ENCODE peak calls at places on chromosomes 1 and 21, in seven cellular contexts. X, Q, N, F, O, E and S are unnamed samples.

GRCh38 chr1:27349784-27350672 is 8.2 kb downstream of the SYTL1 start:
- DNase-seq in F (peak; percentile 59), Q (peak; percentile 75), E (peak; percentile 87), O (no peak), X (no peak), N (peak; percentile 66), S (peak; percentile 74)

GRCh38 chr1:37718181-37718900 is 26.0 kb downstream of the CDCA8 start:
- DNase-seq in X (no peak), F (no peak), E (no peak), O (no peak), Q (no peak), N (no peak), S (no peak)

GRCh38 chr1:155076371-155076770 is 2.3 kb upstream of the EFNA3 start:
- DNase-seq in Q (no peak), F (no peak), X (no peak), O (peak; percentile 2), E (peak; percentile 17), N (no peak), S (no peak)

GRCh38 chr21:37829447-37829846 is 86.8 kb downstream of the KCNJ6 start:
- DNase-seq in O (no peak), F (no peak), E (no peak), Q (peak; percentile 60), X (peak; percentile 55), N (peak; percentile 21), S (no peak)

GRCh38 chr1:117695796-117696505 is 90.1 kb downstream of the TENT5C start:
- DNase-seq in N (peak; percentile 89), X (peak; percentile 19), F (no peak), E (no peak), Q (peak; percentile 71), O (peak; percentile 76), S (peak; percentile 80)

GRCh38 chr1:159943908-159944622 is 1.3 kb downstream of the IGSF9 start:
- DNase-seq in F (no peak), O (no peak), N (no peak), Q (no peak), E (no peak), X (peak; percentile 62), S (no peak)

GRCh38 chr1:94334156-94334555 is 84.0 kb upstream of the ABCD3 start:
- DNase-seq in E (no peak), N (no peak), X (no peak), F (no peak), O (no peak), Q (no peak), S (peak; percentile 39)

GRCh38 chr1:233025156-233025555 is 74.7 kb downstream of the NTPCR start:
- DNase-seq in X (no peak), O (no peak), N (peak; percentile 12), E (no peak), Q (no peak), F (peak; percentile 36), S (peak; percentile 70)

GRCh38 chr1:214846971-214847810 is 235.3 kb upstream of the KCNK2 start:
- DNase-seq in F (no peak), X (no peak), O (no peak), Q (no peak), E (no peak), N (no peak), S (no peak)
- H3K4me3 ChIP-seq in F (no peak overlapping the region), X (no peak overlapping the region), O (no peak overlapping the region), Q (no peak overlapping the region), E (no peak overlapping the region), N (no peak overlapping the region), S (no peak overlapping the region)

GRCh38 chr1:204323887-204324286 is 35.8 kb downstream of the PLEKHA6 start:
- DNase-seq in Q (peak; percentile 87), X (peak; percentile 80), N (peak; percentile 86), E (no peak), F (no peak), O (no peak), S (peak; percentile 80)
- TF ChIP-seq CTCF in Q (no peak), X (no peak), N (peak; percentile 1), E (no peak), F (no peak), O (no peak), S (peak; percentile 10)

GRCh38 chr1:213996320-213997022 is 8.7 kb downstream of the PROX1 start:
- DNase-seq in N (peak; percentile 17), E (no peak), F (no peak), Q (peak; percentile 17), O (no peak), X (no peak), S (no peak)
- H3K4me3 ChIP-seq in N (no peak overlapping the region), E (no peak overlapping the region), F (peak overlapping the region; percentile 50), Q (no peak overlapping the region), O (no peak overlapping the region), X (no peak overlapping the region), S (no peak overlapping the region)

GRCh38 chr1:152951711-152952110 is 4.7 kb downstream of the SPRR5 start:
- DNase-seq in F (no peak), Q (no peak), N (no peak), E (no peak), X (no peak), O (no peak), S (no peak)
- TF ChIP-seq CTCF in F (no peak), Q (no peak), N (no peak), E (no peak), X (no peak), O (no peak), S (no peak)

DNA sequence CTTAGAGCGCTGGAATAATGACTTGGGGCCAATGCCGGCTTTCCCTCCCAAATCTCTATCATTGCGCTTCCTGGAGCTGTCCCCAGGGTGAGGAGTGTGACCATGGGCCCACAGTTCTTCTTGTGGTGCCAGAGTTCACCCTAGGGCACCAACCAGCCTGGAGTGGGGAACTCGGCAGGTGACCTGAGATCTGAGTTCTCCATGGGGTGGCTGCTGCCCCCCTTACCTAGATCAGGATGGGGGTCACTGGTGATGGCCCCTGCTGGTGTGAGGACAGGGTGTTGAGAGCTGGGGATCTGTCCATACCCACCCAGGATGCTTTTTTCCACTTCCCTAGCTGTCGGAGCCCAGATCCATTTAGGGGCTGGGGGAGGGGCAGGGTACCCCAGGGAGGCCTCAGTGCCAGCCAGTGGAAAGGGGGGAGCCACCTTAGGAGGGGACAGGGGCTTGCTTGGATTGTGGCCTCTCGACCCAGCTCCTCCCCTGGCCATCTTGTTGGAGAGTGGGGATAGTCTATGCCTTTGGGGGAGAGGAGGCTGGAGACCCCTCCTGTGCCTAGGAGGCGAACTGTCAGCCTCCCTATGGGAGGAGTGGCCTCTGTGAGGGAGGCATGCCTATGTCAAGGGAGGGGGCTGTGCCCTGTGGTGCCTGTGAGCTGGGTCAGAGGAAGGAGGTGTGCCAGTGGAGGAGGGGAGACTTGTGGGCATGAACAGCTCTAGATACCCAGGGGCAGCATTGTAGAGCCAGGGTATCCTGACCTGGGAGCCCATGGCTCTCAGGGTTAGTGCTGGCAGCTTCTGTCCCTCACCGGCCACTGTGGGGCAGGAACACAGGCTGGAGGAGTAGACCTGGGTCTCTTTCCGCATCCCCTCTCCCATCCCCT is 1.8 kb downstream of the FOXO6 start:
- DNase-seq in X (no peak), O (peak; percentile 64), Q (no peak), N (no peak), F (no peak), E (no peak), S (no peak)
- H3K4me3 ChIP-seq in X (no peak overlapping the region), O (no peak overlapping the region), Q (no peak overlapping the region), N (no peak overlapping the region), F (peak overlapping the region; percentile 76), E (no peak overlapping the region), S (no peak overlapping the region)

GRCh38 chr1:234188454-234188792 is 184.8 kb upstream of the COA6 start:
- DNase-seq in N (no peak), O (no peak), F (no peak), Q (no peak), X (peak; percentile 98), E (no peak), S (no peak)
- TF ChIP-seq CTCF in N (no peak), O (no peak), F (no peak), Q (no peak), X (peak; percentile 35), E (no peak), S (no peak)

GRCh38 chr1:184462170-184462569 is 75.3 kb downstream of the C1orf21 start:
- DNase-seq in X (peak; percentile 9), E (no peak), N (no peak), F (no peak), Q (no peak), O (no peak), S (no peak)
- H3K4me3 ChIP-seq in X (no peak overlapping the region), E (no peak overlapping the region), N (no peak overlapping the region), F (no peak overlapping the region), Q (no peak overlapping the region), O (no peak overlapping the region), S (no peak overlapping the region)